ENCODE peak calls at places on chromosomes 5 and 9, in ten cellular contexts. Q is left lobe of liver; F is effector memory CD4-positive, alpha-beta T cell; M is HEK293T; W is activated gamma-delta T cell treated with Interleukin-2 at 50 U/mL for 16 hours; I is skeletal muscle cell; T is HCT116; C is activated naive CD4-positive, alpha-beta T cell treated with Interleukin-2 at 50 U/mL for 16 hours; H is posterior cingulate gyrus; X is MCF 10A. S is an unnamed sample.

GRCh38 chr9:89427621-89428221 is 70.2 kb downstream of the SEMA4D start:
- DNase-seq in T (no peak), W (peak; percentile 77), I (no peak), Q (no peak), M (no peak), C (peak; percentile 85), H (peak; percentile 87), F (peak; percentile 54), X (no peak), S (no peak)

GRCh38 chr9:79129865-79130480 is 441.8 kb upstream of the TLE4 start:
- DNase-seq in W (no peak), M (peak; percentile 58), T (peak; percentile 7), X (peak; percentile 60), F (no peak), H (peak; percentile 93), Q (no peak), C (peak; percentile 2), I (no peak), S (peak; percentile 66)

GRCh38 chr5:67538855-67539506 is 342.4 kb upstream of the CD180 start:
- DNase-seq in F (no peak), M (no peak), I (no peak), H (no peak), C (no peak), T (no peak), Q (no peak), W (no peak), X (no peak), S (no peak)

GRCh38 chr5:40124367-40124766 is 555.3 kb upstream of the PTGER4 start:
- DNase-seq in M (no peak), F (no peak), H (no peak), T (peak; percentile 27), C (no peak), I (no peak), W (no peak), X (peak; percentile 33), Q (no peak), S (no peak)

GRCh38 chr9:118940477-118940876 is 428.8 kb downstream of the BRINP1 start:
- DNase-seq in C (no peak), T (no peak), I (no peak), Q (no peak), F (no peak), W (no peak), X (no peak), M (no peak), H (no peak), S (no peak)

GRCh38 chr5:92518318-92518913 is 1062.6 kb downstream of the NR2F1-AS1 start:
- DNase-seq in T (peak; percentile 16), X (peak; percentile 50), M (peak; percentile 58), Q (no peak), H (no peak), I (peak; percentile 45), F (no peak), C (no peak), W (no peak), S (peak; percentile 32)

GRCh38 chr9:88835038-88835466 is 156.2 kb upstream of the S1PR3 start:
- DNase-seq in H (no peak), F (no peak), W (no peak), I (no peak), C (no peak), T (no peak), M (no peak), Q (no peak), X (no peak), S (peak; percentile 55)

GRCh38 chr5:633521-633955 is 21.4 kb downstream of the CEP72 start:
- DNase-seq in W (no peak), I (peak; percentile 31), X (no peak), T (no peak), C (no peak), F (no peak), Q (no peak), H (peak; percentile 78), M (no peak), S (peak; percentile 35)

GRCh38 chr9:112041536-112042243 is 133.4 kb downstream of the SUSD1 start:
- DNase-seq in T (peak; percentile 81), M (no peak), H (no peak), X (peak; percentile 95), W (no peak), C (no peak), F (no peak), Q (no peak), I (peak; percentile 100), S (peak; percentile 100)

GRCh38 chr9:83294816-83295215 is 231.9 kb upstream of the RASEF start:
- DNase-seq in X (no peak), T (no peak), C (no peak), F (no peak), H (no peak), I (no peak), W (no peak), M (no peak), Q (no peak), S (no peak)

GRCh38 chr9:99231708-99232107 is 9.6 kb downstream of the SEC61B start:
- DNase-seq in Q (no peak), M (no peak), I (no peak), H (no peak), T (no peak), W (peak; percentile 25), F (no peak), C (peak; percentile 34), X (peak; percentile 23), S (no peak)

GRCh38 chr5:56712895-56713565 is 102.3 kb upstream of the MAP3K1 start:
- DNase-seq in X (no peak), W (no peak), I (no peak), C (no peak), M (no peak), F (no peak), Q (no peak), T (no peak), H (no peak), S (no peak)

GRCh38 chr9:112387115-112387514 is 7.2 kb downstream of the HSDL2 start:
- DNase-seq in I (no peak), H (no peak), C (no peak), W (no peak), T (no peak), X (no peak), F (no peak), Q (no peak), M (no peak), S (no peak)

GRCh38 chr5:160353379-160353778 is 17.0 kb downstream of the C1QTNF2 start:
- DNase-seq in Q (no peak), M (no peak), H (peak; percentile 88), I (no peak), F (no peak), X (no peak), C (no peak), W (no peak), T (no peak), S (no peak)

GRCh38 chr9:23117621-23118020 is 671.0 kb downstream of the DMRTA1 start:
- DNase-seq in F (no peak), W (no peak), T (no peak), H (no peak), I (peak; percentile 87), Q (no peak), X (no peak), M (no peak), C (no peak), S (peak; percentile 2)

GRCh38 chr9:131149678-131150033 is 24.3 kb downstream of the NUP214 start:
- DNase-seq in C (no peak), M (no peak), I (no peak), Q (no peak), F (no peak), H (no peak), T (no peak), W (no peak), X (no peak), S (no peak)

S was measured in brain microvascular endothelial cell.